ENCODE peak calls at places on chromosomes 12 and 14, in seven cellular contexts. One of them, this sample, is unnamed.

GRCh38 chr12:65565601-65566560 is 258.4 kb upstream of the HMGA2 start:
- DNase-seq in sigmoid colon: no peak
- DNase-seq in suprapubic skin: no peak
- DNase-seq in ovary: no peak
- DNase-seq in IMR-90: peak
- DNase-seq in Peyer's patch: no peak
- DNase-seq in prostate gland: no peak
- DNase-seq in this sample: no peak

GRCh38 chr14:51157012-51157411 is 62.1 kb upstream of the TRIM9 start:
- DNase-seq in prostate gland: no peak
- DNase-seq in suprapubic skin: no peak
- DNase-seq in sigmoid colon: no peak
- DNase-seq in ovary: no peak
- DNase-seq in Peyer's patch: no peak
- DNase-seq in IMR-90: peak
- DNase-seq in this sample: no peak

GRCh38 chr12:49420556-49420955 is 53.3 kb downstream of the SPATS2 start:
- DNase-seq in ovary: no peak
- DNase-seq in prostate gland: no peak
- DNase-seq in suprapubic skin: no peak
- DNase-seq in IMR-90: no peak
- DNase-seq in sigmoid colon: no peak
- DNase-seq in Peyer's patch: no peak
- DNase-seq in this sample: no peak

GRCh38 chr12:16118586-16118985 is 158.9 kb downstream of the SLC15A5 start:
- DNase-seq in ovary: no peak
- DNase-seq in prostate gland: no peak
- DNase-seq in sigmoid colon: no peak
- DNase-seq in Peyer's patch: no peak
- DNase-seq in suprapubic skin: no peak
- DNase-seq in IMR-90: no peak
- DNase-seq in this sample: no peak

GRCh38 chr12:121576851-121577391 is 3.9 kb downstream of the KDM2B start:
- DNase-seq in sigmoid colon: no peak
- DNase-seq in suprapubic skin: no peak
- DNase-seq in IMR-90: peak
- DNase-seq in ovary: no peak
- DNase-seq in prostate gland: no peak
- DNase-seq in Peyer's patch: no peak
- DNase-seq in this sample: no peak

GRCh38 chr12:5096241-5096880 is 52.7 kb downstream of the KCNA5 start:
- DNase-seq in sigmoid colon: no peak
- DNase-seq in prostate gland: no peak
- DNase-seq in suprapubic skin: no peak
- DNase-seq in Peyer's patch: no peak
- DNase-seq in IMR-90: peak
- DNase-seq in ovary: no peak
- DNase-seq in this sample: no peak

GRCh38 chr12:14554281-14555008 is 13.2 kb downstream of the PLBD1 start:
- DNase-seq in prostate gland: peak
- DNase-seq in ovary: no peak
- DNase-seq in Peyer's patch: peak
- DNase-seq in suprapubic skin: peak
- DNase-seq in IMR-90: no peak
- DNase-seq in sigmoid colon: peak
- DNase-seq in this sample: peak

GRCh38 chr12:89472508-89472907 is 52.1 kb downstream of the GALNT4 start:
- DNase-seq in prostate gland: no peak
- DNase-seq in Peyer's patch: no peak
- DNase-seq in IMR-90: peak
- DNase-seq in ovary: no peak
- DNase-seq in suprapubic skin: no peak
- DNase-seq in sigmoid colon: no peak
- DNase-seq in this sample: no peak

GRCh38 chr14:22598099-22598895 is at the start of gene ABHD4:
- DNase-seq in IMR-90: peak
- DNase-seq in Peyer's patch: peak
- DNase-seq in prostate gland: peak
- DNase-seq in ovary: peak
- DNase-seq in suprapubic skin: peak
- DNase-seq in sigmoid colon: peak
- DNase-seq in this sample: peak

GRCh38 chr12:25819713-25820112 is 138.8 kb upstream of the RASSF8 start:
- DNase-seq in ovary: no peak
- DNase-seq in Peyer's patch: no peak
- DNase-seq in sigmoid colon: no peak
- DNase-seq in IMR-90: no peak
- DNase-seq in prostate gland: no peak
- DNase-seq in suprapubic skin: no peak
- DNase-seq in this sample: no peak

GRCh38 chr12:119182701-119183493 is 4.2 kb downstream of the HSPB8 start:
- DNase-seq in suprapubic skin: no peak
- DNase-seq in Peyer's patch: no peak
- DNase-seq in prostate gland: no peak
- DNase-seq in sigmoid colon: no peak
- DNase-seq in IMR-90: peak
- DNase-seq in ovary: no peak
- DNase-seq in this sample: no peak

GRCh38 chr12:130661501-130662255 is 54.4 kb downstream of the RIMBP2 start:
- DNase-seq in suprapubic skin: no peak
- DNase-seq in prostate gland: no peak
- DNase-seq in Peyer's patch: no peak
- DNase-seq in IMR-90: no peak
- DNase-seq in ovary: no peak
- DNase-seq in sigmoid colon: no peak
- DNase-seq in this sample: no peak

GRCh38 chr12:113577464-113578121 is 105.9 kb upstream of the LHX5 start:
- DNase-seq in prostate gland: no peak
- DNase-seq in sigmoid colon: no peak
- DNase-seq in ovary: no peak
- DNase-seq in suprapubic skin: no peak
- DNase-seq in Peyer's patch: no peak
- DNase-seq in IMR-90: no peak
- DNase-seq in this sample: no peak

GRCh38 chr12:16299403-16299802 is 21.9 kb upstream of the SLC15A5 start:
- DNase-seq in sigmoid colon: no peak
- DNase-seq in prostate gland: no peak
- DNase-seq in suprapubic skin: no peak
- DNase-seq in Peyer's patch: no peak
- DNase-seq in IMR-90: peak
- DNase-seq in ovary: no peak
- DNase-seq in this sample: no peak

GRCh38 chr12:99529966-99530365 is 117.6 kb upstream of the GARIN6 start:
- DNase-seq in Peyer's patch: no peak
- DNase-seq in IMR-90: peak
- DNase-seq in ovary: no peak
- DNase-seq in suprapubic skin: no peak
- DNase-seq in prostate gland: no peak
- DNase-seq in sigmoid colon: no peak
- DNase-seq in this sample: no peak

GRCh38 chr12:63978519-63978918 is 134.0 kb downstream of the SRGAP1 start:
- DNase-seq in IMR-90: peak
- DNase-seq in prostate gland: no peak
- DNase-seq in Peyer's patch: no peak
- DNase-seq in suprapubic skin: no peak
- DNase-seq in ovary: no peak
- DNase-seq in sigmoid colon: no peak
- DNase-seq in this sample: no peak

GRCh38 chr12:60279224-60279623 is 683.4 kb downstream of the SLC16A7 start:
- DNase-seq in prostate gland: no peak
- DNase-seq in suprapubic skin: no peak
- DNase-seq in ovary: no peak
- DNase-seq in sigmoid colon: no peak
- DNase-seq in IMR-90: peak
- DNase-seq in Peyer's patch: no peak
- DNase-seq in this sample: no peak

GRCh38 chr14:59564356-59564755 is 12.3 kb downstream of the CCDC175 start:
- DNase-seq in suprapubic skin: no peak
- DNase-seq in prostate gland: no peak
- DNase-seq in Peyer's patch: no peak
- DNase-seq in ovary: no peak
- DNase-seq in sigmoid colon: no peak
- DNase-seq in IMR-90: no peak
- DNase-seq in this sample: no peak

GRCh38 chr14:80926706-80927384 is 14.7 kb downstream of the CEP128 start:
- DNase-seq in ovary: no peak
- DNase-seq in Peyer's patch: no peak
- DNase-seq in sigmoid colon: no peak
- DNase-seq in IMR-90: peak
- DNase-seq in suprapubic skin: no peak
- DNase-seq in prostate gland: no peak
- DNase-seq in this sample: no peak

GRCh38 chr14:65286443-65286842 is 126.1 kb upstream of the FUT8 start:
- DNase-seq in prostate gland: no peak
- DNase-seq in IMR-90: no peak
- DNase-seq in sigmoid colon: no peak
- DNase-seq in ovary: no peak
- DNase-seq in suprapubic skin: no peak
- DNase-seq in Peyer's patch: no peak
- DNase-seq in this sample: no peak

GRCh38 chr12:93266-94005 is 26.9 kb downstream of the IQSEC3 start:
- DNase-seq in ovary: no peak
- DNase-seq in suprapubic skin: no peak
- DNase-seq in Peyer's patch: no peak
- DNase-seq in sigmoid colon: no peak
- DNase-seq in IMR-90: no peak
- DNase-seq in prostate gland: no peak
- DNase-seq in this sample: no peak

GRCh38 chr12:105334568-105334967 is 4.1 kb downstream of the C12orf75 start:
- DNase-seq in sigmoid colon: no peak
- DNase-seq in ovary: no peak
- DNase-seq in prostate gland: no peak
- DNase-seq in Peyer's patch: no peak
- DNase-seq in IMR-90: peak
- DNase-seq in suprapubic skin: no peak
- DNase-seq in this sample: no peak

GRCh38 chr14:88553886-88554457 is 835 bp downstream of the PTPN21 start:
- DNase-seq in prostate gland: peak
- DNase-seq in suprapubic skin: no peak
- DNase-seq in sigmoid colon: no peak
- DNase-seq in IMR-90: peak
- DNase-seq in Peyer's patch: no peak
- DNase-seq in ovary: no peak
- DNase-seq in this sample: no peak

GRCh38 chr12:18415227-18415626 is 153.9 kb downstream of the PIK3C2G start:
- DNase-seq in suprapubic skin: no peak
- DNase-seq in prostate gland: no peak
- DNase-seq in sigmoid colon: no peak
- DNase-seq in Peyer's patch: no peak
- DNase-seq in ovary: no peak
- DNase-seq in IMR-90: no peak
- DNase-seq in this sample: no peak
- H3K4me3 ChIP-seq in suprapubic skin: no peak
- H3K4me3 ChIP-seq in prostate gland: no peak
- H3K4me3 ChIP-seq in sigmoid colon: no peak
- H3K4me3 ChIP-seq in Peyer's patch: no peak
- H3K4me3 ChIP-seq in ovary: no peak
- H3K4me3 ChIP-seq in IMR-90: no peak
- H3K4me3 ChIP-seq in this sample: no peak

GRCh38 chr14:21106506-21107359 is 5.9 kb downstream of the TMEM253 start:
- DNase-seq in sigmoid colon: peak
- DNase-seq in ovary: peak
- DNase-seq in suprapubic skin: peak
- DNase-seq in prostate gland: peak
- DNase-seq in IMR-90: peak
- DNase-seq in Peyer's patch: peak
- DNase-seq in this sample: peak
- TF ChIP-seq CTCF in sigmoid colon: peak
- TF ChIP-seq CTCF in ovary: peak
- TF ChIP-seq CTCF in suprapubic skin: peak
- TF ChIP-seq CTCF in prostate gland: peak
- TF ChIP-seq CTCF in IMR-90: peak
- TF ChIP-seq CTCF in Peyer's patch: peak
- TF ChIP-seq CTCF in this sample: no peak

GRCh38 chr12:53039851-53040250 is 10.0 kb upstream of the TNS2 start:
- DNase-seq in Peyer's patch: no peak
- DNase-seq in sigmoid colon: no peak
- DNase-seq in ovary: no peak
- DNase-seq in prostate gland: no peak
- DNase-seq in suprapubic skin: no peak
- DNase-seq in IMR-90: no peak
- DNase-seq in this sample: no peak
- TF ChIP-seq POLR2A in Peyer's patch: no peak
- TF ChIP-seq POLR2A in sigmoid colon: no peak
- TF ChIP-seq POLR2A in ovary: no peak
- TF ChIP-seq POLR2A in prostate gland: no peak
- TF ChIP-seq POLR2A in suprapubic skin: no peak
- TF ChIP-seq POLR2A in IMR-90: no peak
- TF ChIP-seq POLR2A in this sample: no peak

GRCh38 chr14:24141030-24141880 is at the start of gene EMC9:
- DNase-seq in sigmoid colon: peak
- DNase-seq in ovary: peak
- DNase-seq in Peyer's patch: peak
- DNase-seq in IMR-90: peak
- DNase-seq in suprapubic skin: peak
- DNase-seq in prostate gland: peak
- DNase-seq in this sample: peak

GRCh38 chr14:24136684-24137528 is 912 bp downstream of the PSME1 start:
- DNase-seq in IMR-90: no peak
- DNase-seq in Peyer's patch: no peak
- DNase-seq in sigmoid colon: no peak
- DNase-seq in prostate gland: no peak
- DNase-seq in suprapubic skin: no peak
- DNase-seq in ovary: no peak
- DNase-seq in this sample: no peak

GRCh38 chr14:24138396-24139271 is 2.6 kb downstream of the PSME1 start:
- DNase-seq in ovary: no peak
- DNase-seq in prostate gland: no peak
- DNase-seq in sigmoid colon: no peak
- DNase-seq in suprapubic skin: no peak
- DNase-seq in IMR-90: no peak
- DNase-seq in Peyer's patch: no peak
- DNase-seq in this sample: no peak

GRCh38 chr14:24137529-24138395 is 1.8 kb downstream of the PSME1 start:
- DNase-seq in prostate gland: no peak
- DNase-seq in Peyer's patch: no peak
- DNase-seq in IMR-90: no peak
- DNase-seq in ovary: no peak
- DNase-seq in suprapubic skin: no peak
- DNase-seq in sigmoid colon: no peak
- DNase-seq in this sample: no peak

DNA sequence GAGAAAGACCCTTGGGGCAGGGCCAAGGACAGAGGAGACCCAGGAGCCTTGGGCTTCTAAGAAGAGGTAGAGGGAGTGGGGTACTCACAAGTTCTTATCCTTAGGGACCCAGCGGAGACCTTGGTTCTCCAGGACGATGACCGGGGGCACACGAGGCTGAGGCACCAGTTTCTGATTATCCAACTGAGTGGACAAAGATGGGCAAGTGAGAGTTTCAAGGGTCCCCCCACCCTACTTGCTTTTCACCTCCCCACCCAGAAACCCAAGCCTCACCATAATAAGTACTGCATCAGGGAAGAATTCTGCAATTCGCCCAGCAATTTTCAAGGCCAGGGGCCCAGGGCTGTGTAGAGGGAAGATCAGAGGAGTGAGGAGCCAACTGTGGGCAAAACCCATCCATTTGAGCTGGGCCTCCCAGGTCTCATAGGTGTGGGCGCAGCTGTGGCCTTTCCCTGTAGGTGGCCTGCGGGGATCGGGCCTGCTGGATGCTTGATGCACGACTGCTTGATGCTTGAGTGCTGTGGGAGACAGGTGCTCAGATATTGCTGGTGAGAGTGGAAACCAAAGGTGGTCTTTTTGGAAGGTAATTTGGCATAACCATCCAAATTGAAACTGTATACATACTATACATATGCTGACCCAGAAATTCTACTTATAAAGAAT is 2.0 kb downstream of the EMC9 start:
- DNase-seq in Peyer's patch: no peak
- DNase-seq in prostate gland: no peak
- DNase-seq in sigmoid colon: no peak
- DNase-seq in ovary: no peak
- DNase-seq in suprapubic skin: no peak
- DNase-seq in IMR-90: no peak
- DNase-seq in this sample: no peak
- H3K4me3 ChIP-seq in Peyer's patch: no peak
- H3K4me3 ChIP-seq in prostate gland: no peak
- H3K4me3 ChIP-seq in sigmoid colon: no peak
- H3K4me3 ChIP-seq in ovary: no peak
- H3K4me3 ChIP-seq in suprapubic skin: peak
- H3K4me3 ChIP-seq in IMR-90: no peak
- H3K4me3 ChIP-seq in this sample: no peak